ENCODE peak calls at places on chromosomes 16 and 17, in nine cellular contexts. Z is tibial artery; F is CD8-positive, alpha-beta T cell; A is kidney; W is fibroblast of lung; G is keratinocyte; M is effector memory CD4-positive, alpha-beta T cell; U is Caco-2; V is heart left ventricle. L is an unnamed sample.

GRCh38 chr17:50052241-50052788 is 3.6 kb upstream of the ITGA3 start:
- DNase-seq in F (no peak), V (no peak), W (no peak), Z (no peak), M (no peak), A (peak; percentile 18), G (no peak), U (no peak), L (no peak)

GRCh38 chr17:59798111-59798510 is 90.7 kb downstream of the VMP1 start:
- DNase-seq in M (no peak), W (no peak), U (no peak), A (no peak), Z (no peak), V (no peak), F (no peak), G (no peak), L (no peak)

GRCh38 chr17:15446036-15446435 is 21.4 kb downstream of the CDRT4 start:
- DNase-seq in G (no peak), M (no peak), W (no peak), U (no peak), Z (no peak), F (no peak), A (no peak), V (no peak), L (no peak)

GRCh38 chr17:27824176-27824575 is 23.8 kb upstream of the NOS2 start:
- DNase-seq in F (no peak), W (no peak), G (no peak), U (no peak), A (no peak), Z (no peak), M (no peak), V (no peak), L (no peak)

GRCh38 chr17:61757168-61757567 is 106.2 kb downstream of the BRIP1 start:
- DNase-seq in F (no peak), M (no peak), G (no peak), A (no peak), V (no peak), Z (no peak), W (no peak), U (no peak), L (no peak)

GRCh38 chr17:63434951-63435571 is 11.0 kb downstream of the CYB561 start:
- DNase-seq in U (no peak), M (peak; percentile 45), V (peak; percentile 88), Z (peak; percentile 88), G (no peak), F (peak; percentile 62), W (peak; percentile 53), A (peak; percentile 89), L (no peak)

GRCh38 chr17:45294506-45294905 is 22.3 kb downstream of the MAP3K14 start:
- DNase-seq in V (peak; percentile 61), A (peak; percentile 41), U (no peak), Z (peak; percentile 79), G (no peak), F (no peak), W (peak; percentile 95), M (no peak), L (no peak)

GRCh38 chr16:70688266-70688742 is 2.5 kb upstream of the MTSS2 start:
- DNase-seq in V (peak; percentile 74), W (peak; percentile 39), M (no peak), F (no peak), G (no peak), Z (peak; percentile 87), A (peak; percentile 86), U (no peak), L (peak; percentile 62)

GRCh38 chr17:69602969-69603368 is 188.5 kb downstream of the MAP2K6 start:
- DNase-seq in W (peak; percentile 54), F (no peak), A (no peak), U (no peak), Z (no peak), G (no peak), V (no peak), M (no peak), L (no peak)

GRCh38 chr16:67006930-67007658 is 18.7 kb downstream of the CES4A start:
- DNase-seq in Z (no peak), V (no peak), A (no peak), W (peak; percentile 28), G (no peak), F (no peak), U (no peak), M (no peak), L (no peak)

GRCh38 chr17:35630530-35631148 is 43.5 kb downstream of the AP2B1 start:
- DNase-seq in W (peak; percentile 85), V (no peak), Z (no peak), F (no peak), A (no peak), G (no peak), U (no peak), M (no peak), L (no peak)

GRCh38 chr17:2253768-2254406 is 49.7 kb downstream of the SMG6 start:
- DNase-seq in V (no peak), A (no peak), U (no peak), Z (no peak), W (no peak), F (no peak), M (no peak), G (no peak), L (no peak)

GRCh38 chr17:4334332-4334731 is 32.1 kb downstream of the UBE2G1 start:
- DNase-seq in U (no peak), W (no peak), V (no peak), G (no peak), F (no peak), M (no peak), A (no peak), Z (no peak), L (no peak)

GRCh38 chr17:18248300-18248731 is 10.2 kb downstream of the FLII start:
- DNase-seq in G (no peak), U (peak; percentile 81), F (peak; percentile 67), Z (peak; percentile 79), A (no peak), V (peak; percentile 65), W (peak; percentile 62), M (peak; percentile 34), L (no peak)

GRCh38 chr17:57354669-57355068 is 98.3 kb downstream of the MSI2 start:
- DNase-seq in M (no peak), W (no peak), U (no peak), G (no peak), A (no peak), Z (no peak), F (no peak), V (no peak), L (no peak)

GRCh38 chr17:17171991-17172939 is 33.9 kb downstream of the PLD6 start:
- DNase-seq in A (no peak), F (no peak), Z (no peak), M (no peak), V (peak; percentile 85), U (no peak), W (no peak), G (no peak), L (peak; percentile 13)

DNA sequence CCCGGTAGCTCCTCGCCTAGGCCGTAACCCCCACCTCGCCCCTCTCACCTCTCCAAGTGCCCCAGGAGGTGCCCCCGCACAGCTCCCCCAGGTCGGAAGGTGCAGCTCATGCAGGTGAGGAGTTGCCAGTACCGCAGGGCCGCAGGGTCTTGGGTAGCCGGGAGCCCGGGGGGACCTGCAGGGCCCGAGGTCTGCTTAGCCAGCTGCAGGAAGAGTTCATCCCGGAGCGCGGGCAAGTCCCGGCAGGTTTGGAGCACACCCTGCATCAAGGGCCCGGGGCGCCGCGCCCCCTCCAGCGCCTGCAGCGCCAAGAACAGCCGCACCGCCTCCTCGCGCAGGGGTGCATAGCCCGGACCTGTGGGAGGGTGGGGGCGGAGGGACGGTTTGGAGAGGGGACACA is 4.8 kb downstream of the PLEKHH3 start:
- DNase-seq in V (no peak), F (no peak), G (no peak), W (no peak), U (no peak), M (no peak), Z (no peak), A (peak; percentile 78), L (no peak)
- H3K4me1 ChIP-seq in V (peaks cover 62% of the 10 kb centered on the region), F (peaks cover 39% of the 10 kb centered on the region), G (peaks cover 60% of the 10 kb centered on the region), W (peaks cover 24% of the 10 kb centered on the region), U (peaks cover 11% of the 10 kb centered on the region), M (peaks cover 40% of the 10 kb centered on the region), Z (peaks cover 61% of the 10 kb centered on the region), A (peaks cover 12% of the 10 kb centered on the region), L (peaks cover 24% of the 10 kb centered on the region)

DNA sequence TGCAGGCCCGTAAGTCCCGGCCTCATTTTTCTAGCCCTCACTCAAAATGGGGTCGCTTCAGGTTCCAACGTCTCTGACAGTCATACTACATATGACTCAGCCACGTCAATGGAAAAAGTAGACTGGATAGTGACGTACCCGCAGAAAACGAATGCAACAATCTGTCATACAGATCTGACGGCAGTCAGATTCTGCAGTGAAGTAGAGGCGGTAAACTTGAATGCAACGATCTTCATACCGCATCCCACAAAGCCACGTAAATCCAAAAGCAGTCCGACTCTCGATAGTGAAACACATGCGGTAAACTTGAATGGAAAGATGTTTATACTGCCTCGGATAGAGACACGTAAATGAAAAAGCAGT is 38.4 kb upstream of the ARL4D start:
- DNase-seq in Z (no peak), V (no peak), U (peak; percentile 67), M (peak; percentile 59), A (no peak), W (peak; percentile 83), G (no peak), F (peak; percentile 72), L (no peak)
- H3K4me3 ChIP-seq in Z (peak overlapping the region; percentile 57), V (peak overlapping the region; percentile 54), U (peak overlapping the region; percentile 36), M (peak overlapping the region; percentile 62), A (peak overlapping the region; percentile 88), W (peak overlapping the region; percentile 85), G (peak overlapping the region; percentile 58), F (peak overlapping the region; percentile 59), L (peak overlapping the region; percentile 56)

GRCh38 chr17:68197997-68198930 is 49.6 kb upstream of the AMZ2 start:
- DNase-seq in W (no peak), A (no peak), M (no peak), U (peak; percentile 66), V (no peak), F (no peak), Z (no peak), G (no peak), L (no peak)

GRCh38 chr17:68198931-68199836 is 48.7 kb upstream of the AMZ2 start:
- DNase-seq in Z (no peak), G (no peak), W (no peak), V (no peak), M (no peak), F (peak; percentile 44), A (peak; percentile 79), U (peak; percentile 40), L (no peak)

GRCh38 chr17:68196394-68197090 is 51.3 kb upstream of the AMZ2 start:
- DNase-seq in A (peak; percentile 77), G (no peak), M (no peak), U (no peak), W (no peak), Z (no peak), V (no peak), F (no peak), L (no peak)

GRCh38 chr17:68195667-68196393 is 52.0 kb upstream of the AMZ2 start:
- DNase-seq in V (peak; percentile 54), G (no peak), W (no peak), M (no peak), F (no peak), Z (no peak), A (peak; percentile 78), U (peak; percentile 40), L (no peak)

GRCh38 chr17:68197091-68197996 is 50.5 kb upstream of the AMZ2 start:
- DNase-seq in F (peak; percentile 37), U (peak; percentile 38), Z (no peak), V (peak; percentile 47), G (no peak), W (no peak), A (peak; percentile 78), M (no peak), L (no peak)
- H3K4me1 ChIP-seq in F (peaks cover 49% of the 10 kb centered on the region), U (peaks cover 33% of the 10 kb centered on the region), Z (peaks cover 52% of the 10 kb centered on the region), V (peaks cover 55% of the 10 kb centered on the region), G (peaks cover 9% of the 10 kb centered on the region), W (no peaks in the 10 kb centered on the region), A (peaks cover 4% of the 10 kb centered on the region), M (peaks cover 41% of the 10 kb centered on the region), L (no peaks in the 10 kb centered on the region)

GRCh38 chr16:7351572-7351971 is 18.9 kb downstream of the RBFOX1 start:
- DNase-seq in G (no peak), F (no peak), V (no peak), M (no peak), A (no peak), U (no peak), W (no peak), Z (no peak), L (no peak)
- H3K4me3 ChIP-seq in G (no peak overlapping the region), F (no peak overlapping the region), V (no peak overlapping the region), M (no peak overlapping the region), A (no peak overlapping the region), U (no peak overlapping the region), W (no peak overlapping the region), Z (no peak overlapping the region), L (no peak overlapping the region)

L was measured in right lobe of liver.